ENCODE peak calls at places on chromosomes 4 and X, in six cellular contexts. One of them, this sample, is unnamed.
A peak's percentile ranks its signal among the peaks of the same experiment; 100 is the strongest.

GRCh38 chr4:99090511-99090910 is 1.9 kb upstream of the ADH5 start:
- DNase-seq in H1: no peak
- DNase-seq in HepG2: no peak
- DNase-seq in GM12878: no peak
- DNase-seq in SK-N-SH: no peak
- DNase-seq in K562: no peak
- DNase-seq in this sample: no peak

GRCh38 chr4:94634266-94634665 is 123.5 kb upstream of the BMPR1B start:
- DNase-seq in H1: no peak
- DNase-seq in HepG2: no peak
- DNase-seq in GM12878: no peak
- DNase-seq in SK-N-SH: no peak
- DNase-seq in K562: no peak
- DNase-seq in this sample: no peak

GRCh38 chr4:123661080-123661737 is 264.6 kb downstream of the SPRY1 start:
- DNase-seq in H1: no peak
- DNase-seq in HepG2: no peak
- DNase-seq in GM12878: no peak
- DNase-seq in SK-N-SH: peak; percentile 24
- DNase-seq in K562: no peak
- DNase-seq in this sample: no peak

GRCh38 chrX:67692246-67692645 is 148.4 kb downstream of the AR start:
- DNase-seq in H1: no peak
- DNase-seq in HepG2: no peak
- DNase-seq in GM12878: no peak
- DNase-seq in SK-N-SH: no peak
- DNase-seq in K562: no peak
- DNase-seq in this sample: no peak

GRCh38 chrX:118655561-118656246 is 71.7 kb upstream of the IL13RA1 start:
- DNase-seq in H1: no peak
- DNase-seq in HepG2: peak; percentile 2
- DNase-seq in GM12878: no peak
- DNase-seq in SK-N-SH: no peak
- DNase-seq in K562: no peak
- DNase-seq in this sample: no peak

GRCh38 chrX:29690061-29690460 is 525.3 kb upstream of the MAGEB2 start:
- DNase-seq in H1: no peak
- DNase-seq in HepG2: no peak
- DNase-seq in GM12878: no peak
- DNase-seq in SK-N-SH: no peak
- DNase-seq in K562: no peak
- DNase-seq in this sample: no peak

GRCh38 chr4:113471141-113471860 is 290.2 kb downstream of the CAMK2D start:
- DNase-seq in H1: no peak
- DNase-seq in HepG2: no peak
- DNase-seq in GM12878: no peak
- DNase-seq in SK-N-SH: no peak
- DNase-seq in K562: no peak
- DNase-seq in this sample: no peak

GRCh38 chr4:111562811-111563210 is 582.4 kb upstream of the FAM241A start:
- DNase-seq in H1: no peak
- DNase-seq in HepG2: no peak
- DNase-seq in GM12878: no peak
- DNase-seq in SK-N-SH: no peak
- DNase-seq in K562: no peak
- DNase-seq in this sample: no peak

GRCh38 chr4:40038972-40039371 is 17.7 kb upstream of the N4BP2 start:
- DNase-seq in H1: no peak
- DNase-seq in HepG2: no peak
- DNase-seq in GM12878: no peak
- DNase-seq in SK-N-SH: no peak
- DNase-seq in K562: no peak
- DNase-seq in this sample: no peak

GRCh38 chr4:76704133-76704881 is 193.6 kb downstream of the SOWAHB start:
- DNase-seq in H1: no peak
- DNase-seq in HepG2: no peak
- DNase-seq in GM12878: no peak
- DNase-seq in SK-N-SH: no peak
- DNase-seq in K562: no peak
- DNase-seq in this sample: no peak

GRCh38 chr4:186936496-186937375 is 213.1 kb upstream of the FAT1 start:
- DNase-seq in H1: no peak
- DNase-seq in HepG2: peak; percentile 95
- DNase-seq in GM12878: no peak
- DNase-seq in SK-N-SH: no peak
- DNase-seq in K562: no peak
- DNase-seq in this sample: no peak
- TF ChIP-seq GABPA in H1: no peak
- TF ChIP-seq GABPA in HepG2: peak; percentile 38
- TF ChIP-seq GABPA in GM12878: no peak
- TF ChIP-seq GABPA in SK-N-SH: no peak
- TF ChIP-seq GABPA in K562: no peak
- TF ChIP-seq GABPA in this sample: no peak

DNA sequence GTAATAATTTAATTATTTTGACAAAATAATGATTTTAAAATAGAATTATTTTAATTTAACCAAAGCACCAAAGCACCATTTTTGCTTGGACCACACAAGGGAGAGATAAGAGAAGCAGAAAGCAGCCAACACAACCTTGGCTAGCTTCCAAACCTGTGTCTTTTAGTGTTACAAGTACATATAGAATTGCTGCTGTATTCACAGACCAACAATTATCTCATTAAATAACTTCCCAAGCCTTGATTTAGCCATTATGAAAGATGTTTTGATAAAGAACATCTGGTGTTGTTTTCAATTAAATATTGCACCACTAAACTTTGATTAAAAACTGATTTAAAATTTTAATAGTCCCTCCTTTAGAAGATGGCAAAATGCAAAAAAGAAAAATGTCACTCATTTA is 14.0 kb upstream of the IGFBP7 start:
- DNase-seq in H1: no peak
- DNase-seq in HepG2: no peak
- DNase-seq in GM12878: no peak
- DNase-seq in SK-N-SH: peak; percentile 36
- DNase-seq in K562: no peak
- DNase-seq in this sample: no peak
- TF ChIP-seq POLR2AphosphoS5 in H1: no peak
- TF ChIP-seq POLR2AphosphoS5 in HepG2: no peak
- TF ChIP-seq POLR2AphosphoS5 in GM12878: no peak
- TF ChIP-seq POLR2AphosphoS5 in SK-N-SH: no peak
- TF ChIP-seq POLR2AphosphoS5 in K562: no peak
- TF ChIP-seq POLR2AphosphoS5 in this sample: no peak

GRCh38 chr4:146654648-146654975 is 15.9 kb downstream of the POU4F2 start:
- DNase-seq in H1: no peak
- DNase-seq in HepG2: no peak
- DNase-seq in GM12878: no peak
- DNase-seq in SK-N-SH: no peak
- DNase-seq in K562: no peak
- DNase-seq in this sample: no peak
- H3K27me3 ChIP-seq in H1: peaks cover 70% of the 10 kb centered on the region
- H3K27me3 ChIP-seq in HepG2: no peaks in the 10 kb centered on the region
- H3K27me3 ChIP-seq in GM12878: peaks cover 27% of the 10 kb centered on the region
- H3K27me3 ChIP-seq in SK-N-SH: peaks cover 16% of the 10 kb centered on the region
- H3K27me3 ChIP-seq in K562: no peaks in the 10 kb centered on the region
- H3K27me3 ChIP-seq in this sample: peaks cover 56% of the 10 kb centered on the region

DNA sequence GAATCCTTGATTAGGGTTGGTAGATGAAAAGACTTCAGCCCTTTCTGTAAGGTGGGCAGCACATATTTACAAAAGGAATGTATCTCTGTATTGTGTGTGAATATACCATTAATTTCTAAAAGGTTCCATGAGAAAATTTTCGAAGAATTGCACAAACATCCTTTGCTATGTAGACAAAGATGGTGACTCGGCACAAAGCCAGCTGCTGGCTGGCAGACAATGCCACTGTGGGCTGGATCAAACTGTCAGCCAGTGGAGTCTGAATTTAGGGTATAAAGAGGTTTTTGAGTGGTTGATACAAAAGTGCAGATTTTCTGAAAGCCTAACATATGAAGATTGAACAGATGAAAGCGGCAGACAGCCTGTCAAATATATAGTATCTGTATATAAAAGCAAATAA is 5.6 kb upstream of the TXK start:
- DNase-seq in H1: no peak
- DNase-seq in HepG2: no peak
- DNase-seq in GM12878: no peak
- DNase-seq in SK-N-SH: no peak
- DNase-seq in K562: no peak
- DNase-seq in this sample: peak; percentile 8
- TF ChIP-seq GABPA in H1: no peak
- TF ChIP-seq GABPA in HepG2: no peak
- TF ChIP-seq GABPA in GM12878: no peak
- TF ChIP-seq GABPA in SK-N-SH: no peak
- TF ChIP-seq GABPA in K562: no peak
- TF ChIP-seq GABPA in this sample: no peak

GRCh38 chrX:69365349-69365748 is 138.8 kb upstream of the NALF2 start:
- DNase-seq in H1: no peak
- DNase-seq in HepG2: no peak
- DNase-seq in GM12878: no peak
- DNase-seq in SK-N-SH: no peak
- DNase-seq in K562: no peak
- DNase-seq in this sample: no peak

GRCh38 chrX:69365755-69366154 is 138.4 kb upstream of the NALF2 start:
- DNase-seq in H1: no peak
- DNase-seq in HepG2: no peak
- DNase-seq in GM12878: no peak
- DNase-seq in SK-N-SH: no peak
- DNase-seq in K562: no peak
- DNase-seq in this sample: no peak

GRCh38 chrX:69362889-69363288 is 141.2 kb upstream of the NALF2 start:
- DNase-seq in H1: no peak
- DNase-seq in HepG2: no peak
- DNase-seq in GM12878: no peak
- DNase-seq in SK-N-SH: peak; percentile 51
- DNase-seq in K562: no peak
- DNase-seq in this sample: no peak

GRCh38 chrX:69369999-69370398 is 134.1 kb upstream of the NALF2 start:
- DNase-seq in H1: no peak
- DNase-seq in HepG2: no peak
- DNase-seq in GM12878: no peak
- DNase-seq in SK-N-SH: no peak
- DNase-seq in K562: no peak
- DNase-seq in this sample: no peak

DNA sequence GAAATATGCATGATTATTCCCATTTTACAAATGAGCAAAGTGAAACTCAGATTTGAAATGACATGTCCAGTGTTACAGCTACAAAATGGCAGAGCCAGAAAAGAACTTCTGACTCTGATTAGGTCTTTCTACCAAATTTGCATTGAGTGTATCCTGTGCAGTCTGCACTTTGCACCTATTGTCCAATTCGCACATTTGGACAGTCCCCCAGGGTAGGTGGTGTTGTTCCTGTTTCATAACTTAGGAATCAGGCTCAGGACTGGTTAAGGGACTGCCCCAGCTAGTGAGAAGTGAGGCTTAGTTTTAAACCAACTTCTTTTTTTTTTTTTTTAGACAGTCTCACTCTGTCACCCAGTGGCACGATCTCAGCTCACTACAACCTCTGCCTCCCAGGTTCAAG is 137.9 kb upstream of the NALF2 start:
- DNase-seq in H1: no peak
- DNase-seq in HepG2: no peak
- DNase-seq in GM12878: no peak
- DNase-seq in SK-N-SH: no peak
- DNase-seq in K562: no peak
- DNase-seq in this sample: no peak
- TF ChIP-seq POLR2AphosphoS5 in H1: no peak
- TF ChIP-seq POLR2AphosphoS5 in HepG2: no peak
- TF ChIP-seq POLR2AphosphoS5 in GM12878: no peak
- TF ChIP-seq POLR2AphosphoS5 in SK-N-SH: no peak
- TF ChIP-seq POLR2AphosphoS5 in K562: no peak
- TF ChIP-seq POLR2AphosphoS5 in this sample: no peak